ENCODE peak calls at places on chromosomes 16 and 17, in seven cellular contexts. J, O, L, Y, V, I and B are unnamed samples.

GRCh38 chr16:12323007-12323699 is 346.6 kb downstream of the SNX29 start:
- DNase-seq in J (no peak), O (no peak), L (no peak), Y (no peak), V (no peak), I (no peak), B (no peak)

GRCh38 chr16:31395647-31396046 is 2.5 kb downstream of the ITGAD start:
- DNase-seq in J (no peak), O (no peak), L (no peak), Y (peak; percentile 13), V (no peak), I (no peak), B (no peak)

GRCh38 chr16:4317471-4318170 is 1.8 kb downstream of the GLIS2 start:
- DNase-seq in J (no peak), O (no peak), L (no peak), Y (no peak), V (no peak), I (no peak), B (no peak)

GRCh38 chr16:67882374-67883145 is 2.1 kb upstream of the NRN1L start:
- DNase-seq in J (no peak), O (no peak), L (no peak), Y (peak; percentile 96), V (no peak), I (peak; percentile 85), B (no peak)

GRCh38 chr16:66878067-66878466 is 2.2 kb upstream of the PDP2 start:
- DNase-seq in J (peak; percentile 75), O (no peak), L (no peak), Y (no peak), V (no peak), I (no peak), B (no peak)

GRCh38 chr16:52535076-52535475 is 11.9 kb downstream of the TOX3 start:
- DNase-seq in J (no peak), O (no peak), L (no peak), Y (no peak), V (no peak), I (no peak), B (no peak)

GRCh38 chr17:7590743-7591142 is 849 bp upstream of the SOX15 start:
- DNase-seq in J (no peak), O (no peak), L (no peak), Y (no peak), V (no peak), I (no peak), B (no peak)

GRCh38 chr16:12899529-12900168 is 1.7 kb upstream of the SHISA9 start:
- DNase-seq in J (no peak), O (no peak), L (no peak), Y (no peak), V (no peak), I (no peak), B (no peak)

GRCh38 chr17:83191388-83192160 is 112.2 kb downstream of the METRNL start:
- DNase-seq in J (no peak), O (no peak), L (no peak), Y (no peak), V (no peak), I (no peak), B (no peak)